ENCODE peak calls at places on chromosome 10, in five cellular contexts. G is H9, E is neuronal stem cell, J is trophoblast cell, K is H1. D is an unnamed sample.

GRCh38 chr10:33025039-33025438 is 67.0 kb upstream of the ITGB1 start:
- DNase-seq in G (no peak), E (no peak), J (no peak), K (no peak), D (no peak)

GRCh38 chr10:6786579-6787031 is 206.5 kb upstream of the PRKCQ start:
- DNase-seq in G (no peak), E (no peak), J (peak), K (no peak), D (peak)

GRCh38 chr10:119344381-119344780 is 137.0 kb downstream of the GRK5 start:
- DNase-seq in G (no peak), E (no peak), J (no peak), K (no peak), D (no peak)

GRCh38 chr10:20672724-20673123 is 224.4 kb downstream of the NEBL start:
- DNase-seq in G (no peak), E (no peak), J (no peak), K (no peak), D (no peak)

GRCh38 chr10:114273910-114274309 is 34.9 kb downstream of the VWA2 start:
- DNase-seq in G (no peak), E (no peak), J (no peak), K (no peak), D (no peak)

GRCh38 chr10:4684434-4684833 is 141.6 kb upstream of the AKR1E2 start:
- DNase-seq in G (no peak), E (no peak), J (peak), K (no peak), D (peak)

GRCh38 chr10:93062499-93063216 is 2.1 kb downstream of the CYP26C1 start:
- DNase-seq in G (peak), E (no peak), J (peak), K (peak), D (no peak)

GRCh38 chr10:78028438-78029293 is 649 bp downstream of the POLR3A start:
- DNase-seq in G (no peak), E (peak), J (peak), K (no peak), D (peak)

GRCh38 chr10:24866615-24867583 is 85.5 kb downstream of the PRTFDC1 start:
- DNase-seq in G (peak), E (no peak), J (peak), K (no peak), D (peak)

GRCh38 chr10:86668297-86669165 is at the start of gene LDB3:
- DNase-seq in G (no peak), E (no peak), J (no peak), K (no peak), D (peak)

GRCh38 chr10:88243847-88244730 is 339.0 kb downstream of the RNLS start:
- DNase-seq in G (no peak), E (no peak), J (no peak), K (no peak), D (peak)

GRCh38 chr10:12852732-12853131 is 148.8 kb downstream of the CCDC3 start:
- DNase-seq in G (no peak), E (no peak), J (no peak), K (no peak), D (no peak)

GRCh38 chr10:279232-279631 is 144.0 kb downstream of the ZMYND11 start:
- DNase-seq in G (no peak), E (no peak), J (no peak), K (no peak), D (no peak)

GRCh38 chr10:33314788-33315561 is 19.5 kb downstream of the NRP1 start:
- DNase-seq in G (no peak), E (no peak), J (no peak), K (no peak), D (peak)

GRCh38 chr10:14945097-14945496 is 8.8 kb downstream of the DCLRE1C start:
- DNase-seq in G (no peak), E (no peak), J (no peak), K (no peak), D (no peak)

GRCh38 chr10:125082881-125083575 is 77.3 kb downstream of the CTBP2 start:
- DNase-seq in G (no peak), E (no peak), J (no peak), K (no peak), D (peak)

GRCh38 chr10:125081931-125082330 is 78.4 kb downstream of the CTBP2 start:
- DNase-seq in G (no peak), E (no peak), J (no peak), K (no peak), D (no peak)

GRCh38 chr10:125084191-125085186 is 75.9 kb downstream of the CTBP2 start:
- DNase-seq in G (peak), E (no peak), J (peak), K (no peak), D (peak)

GRCh38 chr10:125085281-125085680 is 75.1 kb downstream of the CTBP2 start:
- DNase-seq in G (no peak), E (no peak), J (no peak), K (no peak), D (no peak)

GRCh38 chr10:125083576-125083920 is 76.8 kb downstream of the CTBP2 start:
- DNase-seq in G (no peak), E (no peak), J (no peak), K (no peak), D (peak)
- H2BK12ac ChIP-seq in G (no peak), E (no peak), J (no peak), K (no peak), D (peak)

DNA sequence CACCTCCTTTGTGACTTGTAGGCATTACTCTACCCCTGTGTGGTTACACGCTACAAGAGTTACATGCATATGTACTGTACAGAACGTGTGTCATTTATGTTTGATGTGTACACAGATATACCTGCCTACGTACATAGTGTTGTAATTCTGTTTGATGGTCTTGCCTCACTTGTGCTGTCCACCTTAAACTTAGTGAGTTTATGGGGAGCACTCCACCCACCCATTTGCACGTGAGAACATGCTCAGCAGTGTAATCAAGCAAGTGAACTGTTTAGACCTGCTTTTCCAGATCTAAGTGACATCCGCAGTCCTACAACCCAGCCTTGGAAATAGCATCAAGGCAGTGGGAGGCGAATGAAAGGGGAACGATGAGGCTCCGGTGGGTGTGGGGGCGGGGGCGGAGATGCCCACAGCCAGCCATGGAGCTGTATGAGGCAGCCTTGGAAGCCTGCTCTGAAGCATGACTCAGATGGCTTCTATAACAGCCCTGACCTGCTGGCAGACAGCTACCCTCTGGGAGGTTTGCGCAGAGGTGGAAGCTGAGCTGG is 52.1 kb downstream of the SUFU start:
- DNase-seq in G (no peak), E (no peak), J (peak), K (no peak), D (peak)
- H2BK12ac ChIP-seq in G (no peak), E (no peak), J (no peak), K (no peak), D (no peak)

DNA sequence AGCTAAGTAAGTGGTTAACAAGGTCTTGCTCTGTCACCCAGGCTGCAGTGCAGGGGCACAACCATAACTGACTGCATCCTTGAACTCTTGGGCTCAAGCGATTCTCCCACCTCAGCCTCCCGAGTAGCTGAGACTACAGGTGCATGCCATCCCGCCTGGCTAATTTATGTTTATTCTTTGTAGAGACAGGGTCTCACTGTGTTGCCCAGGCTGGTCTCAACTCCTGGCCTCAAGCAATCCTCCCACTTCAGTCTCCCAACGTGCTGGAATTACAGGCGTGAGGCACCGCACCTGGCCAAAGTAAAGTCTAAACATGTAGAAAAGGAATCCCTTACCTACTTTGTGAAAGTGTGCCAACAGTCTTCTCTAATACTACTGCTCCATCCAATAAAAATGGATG is 17.9 kb downstream of the PARD3 start:
- DNase-seq in G (no peak), E (no peak), J (no peak), K (no peak), D (no peak)
- H2BK12ac ChIP-seq in G (no peak), E (no peak), J (no peak), K (no peak), D (no peak)

DNA sequence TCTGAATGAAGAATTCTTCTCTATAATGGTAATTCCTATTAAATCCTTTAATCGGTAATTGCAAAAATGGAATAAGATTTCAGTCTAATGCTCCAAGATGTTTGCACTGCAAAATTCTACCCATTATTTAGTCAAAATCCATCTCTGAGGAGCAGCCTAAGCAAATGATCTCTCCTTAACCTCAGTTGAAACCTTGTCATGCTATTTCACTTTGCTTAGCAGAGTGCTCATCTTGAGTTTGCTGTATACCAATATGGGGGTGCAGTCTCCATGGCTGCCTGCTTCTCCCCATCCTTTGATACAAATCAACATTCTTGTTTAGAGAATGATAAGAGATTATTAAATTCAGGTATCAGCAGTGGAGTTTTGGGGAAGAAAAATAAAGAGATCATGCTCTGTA is 982.0 kb downstream of the NRG3 start:
- DNase-seq in G (no peak), E (no peak), J (no peak), K (no peak), D (no peak)
- H2BK12ac ChIP-seq in G (no peak), E (no peak), J (no peak), K (no peak), D (no peak)

GRCh38 chr10:131202964-131203363 is 108.6 kb downstream of the TCERG1L start:
- DNase-seq in G (peak), E (no peak), J (no peak), K (no peak), D (no peak)
- H2BK12ac ChIP-seq in G (no peak), E (no peak), J (no peak), K (no peak), D (no peak)

DNA sequence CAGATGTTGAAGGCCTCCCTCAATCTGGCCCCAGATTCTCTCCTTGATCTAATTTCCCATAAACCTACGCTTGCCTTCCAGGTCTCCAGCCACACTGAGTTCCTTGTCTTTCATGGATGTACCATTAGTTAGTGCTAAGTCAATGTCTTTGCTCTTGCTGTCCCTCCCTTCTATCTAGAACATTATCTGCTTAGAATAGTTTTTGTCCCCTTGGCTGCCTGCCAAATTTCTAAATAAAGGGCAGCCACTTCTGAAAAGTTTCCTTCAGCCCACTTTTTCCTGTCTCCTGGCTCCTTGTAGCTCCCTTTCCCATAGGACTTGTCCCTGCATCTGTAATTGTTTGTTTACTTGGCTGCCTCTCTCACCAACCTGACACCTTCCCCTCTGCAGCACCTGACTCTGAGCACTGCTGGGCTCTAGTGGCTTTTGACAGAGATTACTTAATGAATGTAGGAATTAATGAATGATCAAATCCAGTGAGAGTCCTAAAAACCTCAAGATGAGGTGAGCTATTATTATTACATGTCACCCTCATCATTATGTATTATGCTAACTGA is 58.3 kb downstream of the CXCL12 start:
- DNase-seq in G (no peak), E (no peak), J (no peak), K (peak), D (no peak)
- H2BK12ac ChIP-seq in G (no peak), E (no peak), J (no peak), K (no peak), D (no peak)

DNA sequence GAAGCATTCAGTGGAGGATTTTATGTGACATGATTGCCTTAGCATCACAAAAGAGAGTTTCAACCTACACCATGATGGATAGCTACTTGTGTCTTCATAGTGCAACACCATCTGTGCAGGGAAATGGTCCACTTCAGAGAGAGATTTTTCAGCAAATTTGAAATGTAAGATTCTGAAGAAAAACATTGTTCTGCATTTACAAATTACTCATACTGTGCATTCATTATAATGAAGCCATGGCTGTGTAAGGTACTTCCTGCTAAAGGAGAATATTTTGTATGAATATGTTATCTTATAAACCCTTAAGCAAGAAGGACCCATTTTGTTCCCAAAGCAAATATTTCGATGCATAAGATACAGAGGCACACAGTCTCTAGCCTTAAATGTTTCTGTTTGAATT is 30.7 kb upstream of the PFKP start:
- DNase-seq in G (no peak), E (no peak), J (no peak), K (no peak), D (no peak)
- H2BK12ac ChIP-seq in G (no peak), E (no peak), J (no peak), K (no peak), D (no peak)

GRCh38 chr10:28797904-28798371 is 120.6 kb downstream of the BAMBI start:
- DNase-seq in G (no peak), E (no peak), J (no peak), K (no peak), D (no peak)
- H2BK12ac ChIP-seq in G (no peak), E (no peak), J (no peak), K (no peak), D (no peak)

DNA sequence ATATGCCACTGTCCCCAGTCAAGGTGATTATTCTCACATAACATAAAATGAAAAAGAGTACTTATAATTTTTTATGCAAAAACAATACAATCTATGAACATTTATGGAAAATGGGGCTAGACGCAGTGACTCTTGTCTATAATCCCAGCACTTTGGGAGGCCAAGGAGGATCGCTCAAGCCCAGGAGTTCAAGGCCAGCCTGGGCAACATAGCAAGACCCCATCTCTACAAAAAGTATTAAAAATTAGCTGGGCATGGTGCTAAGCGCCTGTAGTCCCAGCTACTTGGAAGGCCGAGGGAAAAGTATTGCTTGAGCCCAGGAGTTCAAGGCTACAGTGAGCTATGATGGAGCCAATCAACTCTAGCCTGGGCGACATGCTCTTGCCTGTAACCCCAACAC is 14.5 kb upstream of the ANAPC16 start:
- DNase-seq in G (no peak), E (no peak), J (no peak), K (no peak), D (no peak)
- H2BK12ac ChIP-seq in G (no peak), E (no peak), J (no peak), K (no peak), D (no peak)

DNA sequence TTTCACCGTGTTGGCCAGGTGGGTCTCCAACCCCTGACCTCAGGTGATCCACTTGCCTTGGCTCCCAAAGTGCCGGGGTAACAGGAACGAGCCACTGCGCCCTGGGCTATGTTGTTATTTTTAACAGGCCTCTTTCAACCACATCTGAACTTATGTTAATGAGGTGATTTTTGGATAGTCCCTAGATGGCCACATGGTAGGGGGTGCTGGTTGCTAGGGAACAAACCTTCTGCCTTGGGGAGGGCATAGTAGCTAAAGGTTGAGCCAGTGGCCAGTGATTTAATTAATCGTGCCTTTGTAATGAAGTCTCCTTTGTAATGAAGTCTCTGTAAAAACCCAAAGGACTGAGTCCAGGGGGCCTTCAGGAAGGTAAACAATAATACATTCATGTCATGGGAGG is 9.1 kb downstream of the COMTD1 start:
- DNase-seq in G (no peak), E (peak), J (no peak), K (no peak), D (no peak)
- H2BK12ac ChIP-seq in G (no peak), E (no peak), J (peak), K (no peak), D (peak)